ENCODE peak calls at places on chromosomes 1 and 21, in four cellular contexts. S, N, I and O are unnamed samples.

GRCh38 chr1:42639116-42639515 is 19.1 kb upstream of the PPIH start:
- DNase-seq in I (no peak), N (no peak), S (no peak), O (no peak)

GRCh38 chr21:26653431-26653830 is 80.3 kb upstream of the CYYR1 start:
- DNase-seq in S (no peak), N (no peak), I (no peak), O (no peak)

GRCh38 chr1:176897350-176898236 is 266.9 kb downstream of the ASTN1 start:
- DNase-seq in N (peak), S (peak), I (peak), O (peak)

GRCh38 chr1:184457500-184457899 is 70.7 kb downstream of the C1orf21 start:
- DNase-seq in I (no peak), S (no peak), N (peak), O (no peak)

GRCh38 chr1:119544165-119544762 is 37.3 kb downstream of the HSD3B1 start:
- DNase-seq in I (peak), N (peak), S (peak), O (no peak)

GRCh38 chr1:220552672-220553258 is 24.8 kb downstream of the MARK1 start:
- DNase-seq in S (no peak), N (no peak), I (no peak), O (no peak)

GRCh38 chr1:25641931-25642611 is 25.5 kb downstream of the MAN1C1 start:
- DNase-seq in S (no peak), I (no peak), N (no peak), O (no peak)

GRCh38 chr1:18560692-18561091 is 70.0 kb upstream of the PAX7 start:
- DNase-seq in N (no peak), I (peak), S (no peak), O (peak)

GRCh38 chr21:17560377-17560776 is 47.5 kb downstream of the CXADR start:
- DNase-seq in I (no peak), S (no peak), N (no peak), O (no peak)

GRCh38 chr1:44327679-44328491 is 27.2 kb downstream of the ERI3 start:
- DNase-seq in I (peak), S (peak), N (peak), O (peak)

GRCh38 chr1:11903210-11903609 is 23.0 kb downstream of the KIAA2013 start:
- DNase-seq in S (no peak), N (no peak), I (no peak), O (no peak)

GRCh38 chr1:156726549-156727226 is 1.6 kb upstream of the METTL25B start:
- DNase-seq in N (peak), S (peak), I (peak), O (peak)

GRCh38 chr1:185720633-185721272 is 13.4 kb upstream of the HMCN1 start:
- DNase-seq in S (peak), I (peak), N (no peak), O (peak)

GRCh38 chr1:226406401-226406881 is 1.5 kb downstream of the PARP1 start:
- DNase-seq in N (no peak), I (peak), S (no peak), O (peak)

GRCh38 chr1:153833171-153833570 is 58.0 kb downstream of the SLC27A3 start:
- DNase-seq in S (no peak), I (no peak), N (no peak), O (no peak)

GRCh38 chr21:41653944-41654625 is 112.8 kb downstream of the RIPK4 start:
- DNase-seq in S (no peak), N (no peak), I (no peak), O (no peak)

DNA sequence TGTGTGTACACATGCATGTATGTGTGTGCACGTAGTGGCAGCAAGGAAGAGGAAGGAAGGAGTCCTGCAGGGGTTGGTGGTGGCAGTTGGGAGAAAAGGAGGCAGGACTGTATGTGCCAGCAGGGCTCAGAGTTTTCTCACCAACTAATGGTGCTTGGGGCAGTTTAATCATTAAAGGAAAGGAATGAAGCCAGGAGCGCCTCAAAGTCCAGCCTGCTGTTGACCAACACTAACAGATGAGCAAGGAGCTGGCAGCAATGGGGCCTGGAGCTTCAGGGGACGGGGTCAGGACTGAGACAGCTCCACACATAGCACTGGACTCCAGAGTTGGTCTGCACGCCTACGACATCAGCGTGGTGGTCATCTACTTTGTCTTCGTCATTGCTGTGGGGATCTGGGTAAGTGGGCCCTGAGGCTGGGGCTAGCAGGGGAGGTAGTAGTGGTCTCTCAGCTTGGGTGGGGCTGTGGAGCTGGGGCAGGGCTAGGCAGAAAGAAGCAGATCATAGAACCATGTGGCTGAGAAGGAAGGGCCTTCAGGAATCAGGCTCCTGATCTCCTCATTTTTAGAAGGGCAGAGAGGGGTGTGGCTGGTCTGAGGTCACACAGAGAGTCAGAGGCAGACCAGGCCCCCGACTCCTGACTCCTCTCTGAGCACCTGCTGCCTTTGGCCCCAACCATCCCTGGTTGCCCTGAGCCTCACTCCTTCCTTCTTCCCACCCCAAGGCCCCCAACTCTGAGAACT is at the start of gene SLC5A9:
- DNase-seq in I (no peak), S (no peak), N (no peak), O (peak)
- TF ChIP-seq YY1 in I (no peak), S (no peak), N (no peak), O (peak)

GRCh38 chr1:203512830-203513578 is 19.1 kb downstream of the OPTC start:
- DNase-seq in N (no peak), S (peak), I (peak), O (peak)
- TF ChIP-seq ELF1 in N (no peak), S (no peak), I (no peak), O (no peak)

GRCh38 chr1:24586970-24587820 is 31.3 kb downstream of the NCMAP start:
- DNase-seq in S (peak), N (peak), I (peak), O (peak)
- TF ChIP-seq YY1 in S (peak), N (no peak), I (no peak), O (no peak)

GRCh38 chr1:3064296-3064850 is 4.6 kb upstream of the PRDM16 start:
- DNase-seq in N (no peak), I (no peak), S (no peak), O (no peak)

GRCh38 chr1:3065797-3066196 is 3.2 kb upstream of the PRDM16 start:
- DNase-seq in S (no peak), I (no peak), N (no peak), O (no peak)

GRCh38 chr1:3063379-3064295 is 5.4 kb upstream of the PRDM16 start:
- DNase-seq in I (no peak), S (no peak), N (no peak), O (no peak)

GRCh38 chr1:3065396-3065795 is 3.6 kb upstream of the PRDM16 start:
- DNase-seq in S (no peak), I (no peak), N (no peak), O (no peak)

DNA sequence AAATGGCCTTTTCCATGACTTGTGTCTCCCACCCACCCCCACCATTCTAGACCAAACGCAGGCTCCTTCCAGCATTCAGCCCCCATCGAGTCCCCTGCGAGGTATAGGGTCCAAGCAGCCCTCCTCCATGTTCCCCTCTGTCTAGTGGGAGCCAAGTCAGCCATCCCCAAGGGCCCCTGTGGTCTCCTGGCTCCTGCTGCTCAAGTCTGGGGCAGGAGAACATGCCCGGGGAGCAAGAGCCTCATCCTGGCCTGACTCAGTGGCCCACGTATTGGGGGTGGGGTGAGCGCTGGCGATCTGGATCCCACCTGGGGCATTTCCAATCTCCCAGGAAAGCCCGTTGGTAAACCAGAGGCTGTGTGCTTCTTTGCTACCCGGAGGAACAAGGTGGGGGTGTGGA is 4.1 kb upstream of the PRDM16 start:
- DNase-seq in I (no peak), N (no peak), S (no peak), O (no peak)
- TF ChIP-seq ELF1 in I (no peak), N (no peak), S (no peak), O (no peak)

DNA sequence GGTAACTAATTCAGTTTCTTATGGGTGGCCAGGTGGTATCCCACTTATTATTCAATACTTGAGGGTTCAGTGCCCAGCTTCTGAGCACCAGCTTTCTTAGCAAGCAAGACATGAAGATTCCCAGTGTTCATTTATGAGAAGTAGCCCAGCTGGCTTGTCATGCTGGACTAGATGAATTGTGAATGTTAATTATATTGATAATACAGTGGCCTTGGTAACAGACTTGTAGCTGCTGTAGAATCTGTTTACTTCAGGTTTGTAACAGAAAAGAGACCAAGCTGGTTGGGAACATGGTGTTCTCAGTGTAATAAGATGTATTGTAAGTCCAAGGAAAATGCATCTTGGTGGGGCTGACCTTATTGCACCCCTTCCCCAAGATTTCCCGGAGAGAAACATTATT is 10.1 kb downstream of the AHCYL1 start:
- DNase-seq in I (no peak), N (no peak), S (no peak), O (no peak)
- TF ChIP-seq YY1 in I (no peak), N (no peak), S (no peak), O (no peak)

GRCh38 chr1:113094506-113094905 is 21.5 kb downstream of the LRIG2 start:
- DNase-seq in S (no peak), I (no peak), N (no peak), O (no peak)
- TF ChIP-seq ELF1 in S (no peak), I (no peak), N (no peak), O (no peak)

DNA sequence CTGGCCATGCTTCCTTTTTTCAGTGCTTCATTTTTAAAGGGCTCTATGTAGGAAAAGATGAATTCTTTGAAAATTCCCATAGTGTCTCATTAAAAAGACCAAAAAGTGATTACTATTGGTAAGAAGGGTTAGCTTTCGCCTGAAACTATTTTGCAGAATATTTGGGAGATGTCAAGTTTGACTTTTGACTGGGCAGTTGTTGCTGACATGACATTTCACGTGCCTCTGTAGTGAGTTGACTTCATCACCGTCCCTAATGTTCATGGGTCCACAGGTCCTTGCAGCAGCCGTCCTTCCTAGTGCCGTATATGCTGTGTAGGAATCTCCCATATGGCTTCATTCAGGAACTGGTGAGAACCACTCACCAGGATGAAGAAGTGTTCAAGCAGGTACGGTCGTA is 88.7 kb upstream of the KIF1B start:
- DNase-seq in S (no peak), N (no peak), I (no peak), O (no peak)
- TF ChIP-seq YY1 in S (no peak), N (no peak), I (no peak), O (no peak)

DNA sequence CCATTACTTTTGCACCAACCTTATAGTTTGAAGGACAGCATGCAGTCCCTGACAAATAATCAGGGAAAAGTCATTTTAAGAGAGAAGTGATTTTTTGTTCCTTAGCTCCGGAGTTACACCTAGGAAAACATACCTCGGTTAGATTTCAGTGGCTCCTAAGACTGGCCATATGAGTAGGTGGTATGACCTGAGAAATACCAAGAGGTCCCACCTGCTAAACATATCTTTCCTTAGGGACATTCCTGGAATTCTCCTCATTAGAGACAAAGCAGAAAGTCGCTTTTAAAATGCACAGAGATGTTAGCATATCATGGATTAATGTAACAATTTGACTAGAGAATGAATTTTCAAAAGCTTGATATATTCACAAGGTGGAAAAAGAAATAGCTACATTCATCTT is 84.2 kb upstream of the RNPC3 start:
- DNase-seq in S (no peak), I (no peak), N (no peak), O (no peak)
- TF ChIP-seq ELF1 in S (no peak), I (no peak), N (no peak), O (no peak)

DNA sequence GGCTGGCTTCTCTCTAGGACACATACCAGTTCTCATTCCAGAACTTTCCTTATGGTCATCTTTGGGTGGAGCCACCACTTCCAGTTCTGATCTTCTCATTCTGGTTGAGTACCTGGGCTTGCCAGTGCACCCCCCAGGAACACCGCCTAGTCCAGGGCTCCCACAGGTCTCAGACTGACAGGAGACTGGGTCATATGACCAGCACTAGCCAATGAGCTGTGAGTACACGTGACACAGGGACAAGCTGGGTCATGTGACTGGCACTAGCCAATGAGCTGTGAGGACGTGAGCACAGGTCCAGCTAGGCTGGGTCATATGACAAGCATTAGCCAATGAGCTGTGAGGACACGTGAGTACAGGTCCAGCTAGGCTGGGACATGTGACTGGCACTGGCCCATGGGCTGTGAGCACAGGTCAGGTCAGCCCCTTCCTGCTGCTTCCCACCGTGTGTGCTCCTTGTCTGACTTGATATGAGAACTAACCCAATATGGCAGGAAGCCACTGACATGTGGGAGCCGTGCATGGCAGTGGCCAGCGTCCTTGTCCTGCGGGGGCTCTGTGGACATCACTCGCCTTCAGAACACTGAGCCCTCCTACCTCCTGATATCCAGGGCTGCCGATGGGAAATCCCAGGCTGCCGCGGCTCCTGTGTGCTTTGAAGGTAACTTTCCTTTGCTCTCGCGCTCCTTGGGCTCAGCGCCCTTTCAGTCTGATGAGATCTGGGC is 22.7 kb downstream of the KRTAP10-1 start:
- DNase-seq in I (peak), S (peak), N (peak), O (peak)
- TF ChIP-seq YY1 in I (no peak), S (no peak), N (no peak), O (peak)